ENCODE peak calls at places on chromosomes 5 and 9, in four cellular contexts. A, G, I and O are unnamed samples.

GRCh38 chr5:55520117-55520829 is 14.5 kb downstream of the PLPP1 start:
- DNase-seq in A (no peak), G (no peak), I (peak; percentile 40), O (no peak)

GRCh38 chr5:21152611-21153010 is 1164.6 kb upstream of the CDH18 start:
- DNase-seq in A (no peak), G (peak; percentile 34), I (peak; percentile 8), O (no peak)

GRCh38 chr5:112684737-112685136 is 52.9 kb upstream of the APC start:
- DNase-seq in A (no peak), G (peak; percentile 94), I (no peak), O (no peak)

GRCh38 chr9:89978185-89978584 is 373.4 kb downstream of the GADD45G start:
- DNase-seq in A (no peak), G (peak; percentile 45), I (no peak), O (peak; percentile 61)

GRCh38 chr9:14349141-14349817 is 35.3 kb upstream of the NFIB start:
- DNase-seq in A (no peak), G (no peak), I (no peak), O (no peak)

GRCh38 chr9:119951090-119951489 is 581.9 kb upstream of the BRINP1 start:
- DNase-seq in A (no peak), G (peak; percentile 84), I (no peak), O (peak; percentile 15)

GRCh38 chr9:37174247-37174646 is 53.9 kb downstream of the ZCCHC7 start:
- DNase-seq in A (no peak), G (peak; percentile 51), I (no peak), O (no peak)

GRCh38 chr9:130024597-130024994 is 18.4 kb downstream of the FNBP1 start:
- DNase-seq in A (no peak), G (peak; percentile 38), I (no peak), O (no peak)

GRCh38 chr5:135013947-135014570 is 20.0 kb downstream of the PITX1 start:
- DNase-seq in A (no peak), G (peak; percentile 49), I (no peak), O (no peak)

GRCh38 chr5:97062046-97062445 is 80.4 kb downstream of the LIX1 start:
- DNase-seq in A (no peak), G (no peak), I (no peak), O (peak; percentile 31)

GRCh38 chr5:124960266-124960665 is 213.8 kb upstream of the ZNF608 start:
- DNase-seq in A (no peak), G (no peak), I (no peak), O (no peak)

GRCh38 chr5:2101685-2102084 is 219.0 kb upstream of the IRX4 start:
- DNase-seq in A (no peak), G (no peak), I (no peak), O (no peak)

GRCh38 chr9:108443741-108444140 is 412.0 kb downstream of the ACTL7B start:
- DNase-seq in A (no peak), G (peak; percentile 88), I (no peak), O (no peak)

GRCh38 chr5:54889826-54890225 is 95.6 kb downstream of the ESM1 start:
- DNase-seq in A (no peak), G (peak; percentile 85), I (no peak), O (no peak)

GRCh38 chr5:77981820-77982219 is 205.7 kb upstream of the TBCA start:
- DNase-seq in A (no peak), G (no peak), I (no peak), O (peak; percentile 22)

GRCh38 chr9:34651286-34651685 is 699 bp upstream of the IL11RA start:
- DNase-seq in A (no peak), G (peak; percentile 75), I (peak; percentile 48), O (no peak)

GRCh38 chr5:169037478-169037877 is 263.5 kb downstream of the SLIT3 start:
- DNase-seq in A (no peak), G (no peak), I (no peak), O (no peak)

GRCh38 chr9:87684627-87685204 is 41.2 kb upstream of the CTSL start:
- DNase-seq in A (no peak), G (peak; percentile 51), I (peak; percentile 71), O (peak; percentile 83)

GRCh38 chr9:33320568-33321261 is 30.4 kb downstream of the NFX1 start:
- DNase-seq in A (no peak), G (peak; percentile 94), I (peak; percentile 48), O (no peak)

GRCh38 chr5:72767289-72768010 is 49.0 kb upstream of the TNPO1 start:
- DNase-seq in A (no peak), G (peak; percentile 2), I (peak; percentile 33), O (peak; percentile 55)

GRCh38 chr5:59599729-59600128 is 293.8 kb downstream of the PDE4D start:
- DNase-seq in A (no peak), G (no peak), I (no peak), O (no peak)

GRCh38 chr5:128009399-128009798 is 74.2 kb upstream of the SLC12A2 start:
- DNase-seq in A (no peak), G (no peak), I (no peak), O (peak; percentile 28)

GRCh38 chr5:91307023-91307422 is 76.1 kb downstream of the ARRDC3 start:
- DNase-seq in A (no peak), G (peak; percentile 94), I (no peak), O (no peak)

GRCh38 chr5:13994606-13995336 is 50.3 kb upstream of the DNAH5 start:
- DNase-seq in A (no peak), G (no peak), I (no peak), O (no peak)

GRCh38 chr9:111232997-111233790 is 96.8 kb downstream of the OR2K2 start:
- DNase-seq in A (no peak), G (no peak), I (no peak), O (peak; percentile 29)

DNA sequence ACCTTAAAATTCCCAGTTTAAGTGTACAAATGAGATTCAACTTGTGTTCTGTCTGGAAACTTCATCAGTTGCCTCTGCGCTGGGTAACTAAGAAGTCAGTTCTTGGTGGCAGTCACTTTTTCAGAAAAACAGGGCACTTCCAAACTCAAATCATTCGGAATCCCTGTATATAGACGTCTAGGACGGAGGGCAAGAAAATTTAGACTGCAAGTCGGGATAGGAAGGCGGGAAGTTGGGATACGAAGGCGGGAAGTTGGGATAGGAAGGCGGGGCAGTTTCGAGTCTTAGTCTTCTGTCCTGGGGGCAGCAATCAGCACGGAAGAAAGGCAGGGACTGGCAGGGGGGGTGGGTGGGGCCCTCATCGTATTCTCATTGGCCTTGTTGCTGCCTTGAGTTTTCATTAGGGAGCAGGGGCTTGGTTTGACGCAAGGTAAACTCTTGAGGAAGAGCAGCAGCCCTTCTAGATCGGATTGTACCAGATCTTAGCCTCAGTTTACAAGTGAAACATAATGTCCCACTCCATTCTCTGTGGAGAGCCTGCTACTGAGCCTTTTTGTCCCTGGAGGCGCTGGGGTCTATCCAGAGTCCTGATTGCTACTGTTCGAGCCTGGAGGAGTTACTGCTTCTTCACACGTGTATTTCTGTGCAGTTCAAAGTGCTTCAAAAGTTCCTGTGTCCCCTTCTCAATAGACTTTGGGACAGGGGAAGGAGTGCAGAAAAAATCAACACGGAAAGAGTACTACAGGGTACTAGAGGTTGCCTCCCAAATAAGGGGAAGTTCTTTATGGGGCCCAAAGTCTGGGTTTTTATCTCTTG is 2.7 kb upstream of the PURA start:
- DNase-seq in A (no peak), G (peak; percentile 17), I (no peak), O (peak; percentile 67)
- H3K79me2 ChIP-seq in A (no peaks in the 10 kb centered on the region), G (peaks cover 77% of the 10 kb centered on the region), I (peaks cover 66% of the 10 kb centered on the region), O (no peaks in the 10 kb centered on the region)

DNA sequence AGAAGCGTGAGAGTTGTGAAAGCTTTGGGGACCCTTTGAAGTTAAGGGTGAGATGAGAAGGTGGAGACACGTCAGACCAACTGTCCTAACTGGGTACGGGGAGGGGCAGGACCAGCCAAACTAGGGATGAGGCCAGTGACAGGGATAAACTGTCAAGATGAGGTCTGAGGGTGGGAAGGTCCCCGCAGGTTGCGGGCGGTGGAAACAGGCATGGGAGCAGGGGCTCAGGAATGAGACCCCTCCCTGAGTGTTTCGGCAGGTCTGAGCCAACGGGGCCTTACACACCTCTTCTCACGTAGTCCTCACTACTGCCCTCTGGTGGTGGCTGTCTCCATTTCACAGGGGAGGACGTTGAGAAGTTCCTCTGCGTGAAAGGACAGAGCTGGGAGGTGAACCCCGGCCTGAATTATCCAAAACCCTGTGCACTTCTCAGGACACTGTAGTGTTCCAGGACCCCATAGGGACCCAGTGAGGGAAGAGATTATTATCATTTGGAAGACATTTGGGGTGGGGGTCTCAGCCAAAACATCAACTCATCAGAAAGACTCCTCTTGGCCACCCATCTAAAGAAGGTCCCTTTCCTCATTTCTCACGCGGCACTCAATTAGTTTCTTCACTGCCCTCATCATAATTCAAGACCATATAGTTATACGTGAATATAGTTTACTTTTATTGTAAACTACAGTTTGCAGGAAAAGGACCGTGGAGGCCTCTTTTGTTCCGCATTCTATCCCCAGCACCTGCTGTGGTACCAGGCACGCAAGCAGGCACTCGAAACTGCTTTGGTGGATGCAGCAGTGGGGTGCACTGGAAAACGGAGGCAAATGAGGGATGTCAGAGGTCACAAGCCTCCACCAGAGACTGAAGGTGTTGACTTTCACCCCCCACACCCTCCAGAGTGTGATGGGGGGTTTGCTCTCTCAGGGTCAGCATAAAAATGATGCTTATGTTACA is 21.7 kb upstream of the NANS start:
- DNase-seq in A (peak; percentile 36), G (peak; percentile 78), I (peak; percentile 90), O (peak; percentile 96)
- H3K4me3 ChIP-seq in A (no peak overlapping the region), G (no peak overlapping the region), I (no peak overlapping the region), O (no peak overlapping the region)

DNA sequence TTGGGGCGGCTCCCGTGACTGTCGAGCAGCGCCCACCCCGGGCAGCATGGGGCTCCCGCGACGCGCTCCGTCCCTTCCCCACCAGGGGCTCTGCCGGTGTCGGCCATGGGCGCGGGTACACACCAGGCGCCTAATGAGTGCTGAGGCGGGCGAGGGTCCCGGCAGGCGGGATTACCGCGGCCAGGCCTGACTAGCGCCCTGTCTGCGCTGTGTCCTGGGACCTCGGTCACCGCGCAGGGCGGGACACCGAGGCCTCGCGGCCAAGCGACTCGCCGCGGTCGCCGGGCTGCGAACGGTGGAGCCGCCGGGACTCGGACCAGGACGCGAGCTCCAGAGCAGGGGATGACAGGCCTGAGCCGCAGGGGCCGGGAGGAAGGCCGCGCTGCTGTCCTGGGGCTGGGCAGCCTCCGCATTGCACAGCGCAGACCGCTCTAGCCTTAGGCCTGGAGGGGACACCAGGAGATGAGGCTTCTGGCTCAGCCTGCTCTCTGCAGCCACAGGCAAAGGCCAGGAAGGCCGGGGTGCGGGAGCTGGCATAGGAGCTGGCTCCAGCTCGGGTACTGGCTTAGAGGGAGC is 14.1 kb downstream of the LCN10 start:
- DNase-seq in A (no peak), G (peak; percentile 76), I (no peak), O (peak; percentile 70)
- H2AFZ ChIP-seq in A (no peak overlapping the region), G (peak overlapping the region; percentile 71), I (peak overlapping the region; percentile 91), O (no peak overlapping the region)

DNA sequence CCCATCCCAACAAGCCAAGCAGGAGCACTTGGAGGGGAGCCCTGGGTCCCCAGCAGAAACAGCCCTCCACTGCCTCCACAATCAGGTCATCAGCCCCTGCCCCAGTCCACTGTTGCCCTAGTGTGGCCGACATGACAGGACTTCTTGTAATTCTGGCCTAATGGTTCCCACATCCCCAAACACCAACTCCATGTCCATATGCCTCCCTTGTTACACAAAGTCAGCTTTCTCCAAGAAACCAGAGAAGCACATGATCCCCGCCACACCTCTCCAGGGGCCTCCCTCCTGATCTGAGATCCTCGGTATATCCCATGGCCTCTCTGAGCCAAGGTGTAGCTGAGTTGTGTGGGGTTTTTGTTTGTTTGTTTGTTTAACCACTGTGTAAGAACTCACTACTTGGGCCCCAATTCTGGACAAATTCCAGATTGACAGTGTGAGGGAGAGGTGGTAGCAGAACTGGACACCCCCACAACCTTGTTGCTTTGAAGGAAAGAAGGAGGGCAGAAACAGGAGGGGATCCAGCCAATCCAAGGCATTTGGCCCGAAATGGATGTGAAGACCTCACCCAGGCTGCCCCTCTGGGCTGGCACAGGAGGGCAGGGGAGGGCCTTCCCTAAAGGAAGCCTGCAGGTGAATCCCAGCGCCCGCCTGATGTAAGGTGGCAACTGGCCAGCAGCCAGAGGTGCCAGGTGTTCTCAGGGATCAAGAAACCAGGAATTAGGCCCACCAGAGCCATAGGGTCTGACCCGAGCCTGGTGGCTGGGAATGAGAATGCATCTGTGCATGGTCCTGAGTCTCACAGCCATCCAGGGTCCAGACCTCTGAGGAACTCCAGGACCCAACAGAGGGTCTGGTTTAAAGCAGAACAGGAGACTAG is 13.5 kb downstream of the IRF1 start:
- DNase-seq in A (no peak), G (no peak), I (no peak), O (peak; percentile 37)
- H3K79me2 ChIP-seq in A (no peaks in the 10 kb centered on the region), G (no peaks in the 10 kb centered on the region), I (no peaks in the 10 kb centered on the region), O (no peaks in the 10 kb centered on the region)